ENCODE peak calls at places on chromosome 19, in ten cellular contexts. L is heart left ventricle; X is CD8-positive, alpha-beta memory T cell; A is BJ; W is Daoy; N is T-helper 17 cell; K is NCI-H1105 treated with DMSO at 0.1 percent for 48 hours; Q is BE2C; P is stimulated activated CD4-positive, alpha-beta T cell treated with anti-CD3 and anti-CD28 coated beads, Interleukin-15, amount 100 ng/mL, for 1 hour; D is fibroblast of mammary gland. Y is an unnamed sample.

GRCh38 chr19:47545061-47545948 is 27.6 kb downstream of the ZNF541 start:
- DNase-seq in L (no peak), X (no peak), A (no peak), W (no peak), N (no peak), K (no peak), Q (no peak), P (no peak), D (no peak), Y (no peak)

GRCh38 chr19:30516586-30516985 is 144.4 kb downstream of the ZNF536 start:
- DNase-seq in L (no peak), X (no peak), A (peak; percentile 13), W (no peak), N (no peak), K (no peak), Q (no peak), P (no peak), D (no peak), Y (no peak)

GRCh38 chr19:23263870-23264590 is 13.8 kb upstream of the ZNF724 start:
- DNase-seq in L (no peak), X (no peak), A (no peak), W (no peak), N (no peak), K (no peak), Q (no peak), P (no peak), D (peak; percentile 43), Y (peak; percentile 24)

GRCh38 chr19:18073197-18073596 is 13.5 kb downstream of the IL12RB1 start:
- DNase-seq in L (no peak), X (no peak), A (no peak), W (no peak), N (no peak), K (no peak), Q (no peak), P (no peak), D (no peak), Y (no peak)

GRCh38 chr19:6721773-6722172 is 1.3 kb upstream of the C3 start:
- DNase-seq in L (no peak), X (no peak), A (no peak), W (no peak), N (no peak), K (no peak), Q (no peak), P (no peak), D (no peak), Y (no peak)

GRCh38 chr19:14563989-14564650 is 7.7 kb downstream of the NDUFB7 start:
- DNase-seq in L (no peak), X (peak; percentile 47), A (no peak), W (peak; percentile 51), N (no peak), K (no peak), Q (peak; percentile 97), P (peak; percentile 34), D (peak; percentile 64), Y (no peak)

GRCh38 chr19:40714519-40715299 is 2.0 kb downstream of the COQ8B start:
- DNase-seq in L (peak; percentile 95), X (peak; percentile 91), A (no peak), W (peak; percentile 96), N (peak; percentile 91), K (peak; percentile 94), Q (peak; percentile 93), P (peak; percentile 88), D (peak; percentile 84), Y (peak; percentile 97)

GRCh38 chr19:45001087-45001739 is at the start of gene RELB:
- DNase-seq in L (peak; percentile 97), X (peak; percentile 97), A (peak; percentile 30), W (peak; percentile 97), N (peak; percentile 99), K (peak; percentile 69), Q (peak; percentile 96), P (peak; percentile 99), D (peak; percentile 78), Y (peak; percentile 95)

GRCh38 chr19:54418030-54418929 is 3.0 kb downstream of the TTYH1 start:
- DNase-seq in L (no peak), X (no peak), A (peak; percentile 2), W (peak; percentile 78), N (no peak), K (no peak), Q (no peak), P (no peak), D (no peak), Y (peak; percentile 40)

GRCh38 chr19:11942843-11943108 is 17.9 kb downstream of the ZNF700 start:
- DNase-seq in L (no peak), X (no peak), A (no peak), W (no peak), N (no peak), K (no peak), Q (no peak), P (no peak), D (no peak), Y (no peak)

GRCh38 chr19:33819496-33819874 is 22.8 kb downstream of the KCTD15 start:
- DNase-seq in L (no peak), X (no peak), A (no peak), W (no peak), N (no peak), K (no peak), Q (no peak), P (no peak), D (no peak), Y (no peak)

GRCh38 chr19:42529248-42529764 is 1.0 kb upstream of the CEACAM1 start:
- DNase-seq in L (peak; percentile 40), X (peak; percentile 59), A (no peak), W (peak; percentile 70), N (peak; percentile 62), K (peak; percentile 15), Q (peak; percentile 55), P (peak; percentile 51), D (peak; percentile 42), Y (peak; percentile 64)

GRCh38 chr19:58400916-58401824 is 5.7 kb downstream of the RNF225 start:
- DNase-seq in L (peak; percentile 100), X (peak; percentile 99), A (peak; percentile 96), W (peak; percentile 100), N (peak; percentile 99), K (peak; percentile 98), Q (peak; percentile 99), P (peak; percentile 96), D (peak; percentile 99), Y (peak; percentile 100)

GRCh38 chr19:3129112-3129511 is 6.7 kb upstream of the GNA15 start:
- DNase-seq in L (peak; percentile 9), X (no peak), A (no peak), W (peak; percentile 45), N (no peak), K (peak; percentile 3), Q (no peak), P (no peak), D (peak; percentile 78), Y (peak; percentile 46)

GRCh38 chr19:58546131-58546530 is 2.3 kb downstream of the TRIM28 start:
- DNase-seq in L (no peak), X (no peak), A (no peak), W (no peak), N (no peak), K (no peak), Q (no peak), P (no peak), D (no peak), Y (no peak)

GRCh38 chr19:13459351-13459750 is 46.9 kb downstream of the CACNA1A start:
- DNase-seq in L (no peak), X (no peak), A (no peak), W (no peak), N (no peak), K (peak; percentile 59), Q (no peak), P (no peak), D (no peak), Y (no peak)

GRCh38 chr19:8320564-8321066 is 560 bp downstream of the NDUFA7 start:
- DNase-seq in L (no peak), X (no peak), A (no peak), W (no peak), N (no peak), K (no peak), Q (no peak), P (no peak), D (no peak), Y (no peak)

GRCh38 chr19:8395621-8396082 is 5.5 kb downstream of the RAB11B start:
- DNase-seq in L (no peak), X (no peak), A (no peak), W (no peak), N (no peak), K (no peak), Q (no peak), P (no peak), D (no peak), Y (no peak)

GRCh38 chr19:35773020-35773809 is 2.1 kb upstream of the ARHGAP33 start:
- DNase-seq in L (no peak), X (no peak), A (no peak), W (peak; percentile 38), N (no peak), K (no peak), Q (no peak), P (no peak), D (peak; percentile 76), Y (no peak)

GRCh38 chr19:51226068-51226467 is 1.2 kb downstream of the CD33 start:
- DNase-seq in L (no peak), X (no peak), A (no peak), W (no peak), N (no peak), K (no peak), Q (no peak), P (no peak), D (no peak), Y (no peak)

GRCh38 chr19:8460516-8461298 is 15.9 kb downstream of the HNRNPM start:
- DNase-seq in L (no peak), X (no peak), A (no peak), W (no peak), N (no peak), K (no peak), Q (no peak), P (no peak), D (peak; percentile 57), Y (no peak)

GRCh38 chr19:850221-850978 is 1.7 kb upstream of the ELANE start:
- DNase-seq in L (peak; percentile 94), X (no peak), A (peak; percentile 75), W (peak; percentile 75), N (no peak), K (no peak), Q (peak; percentile 85), P (no peak), D (peak; percentile 94), Y (peak; percentile 95)

GRCh38 chr19:47860602-47861297 is 1.7 kb downstream of the TPRX2 start:
- DNase-seq in L (no peak), X (no peak), A (no peak), W (no peak), N (no peak), K (no peak), Q (no peak), P (no peak), D (no peak), Y (no peak)

GRCh38 chr19:33395561-33396550 is 22.3 kb downstream of the CEBPG start:
- DNase-seq in L (peak; percentile 62), X (no peak), A (no peak), W (peak; percentile 53), N (no peak), K (no peak), Q (peak; percentile 7), P (no peak), D (peak; percentile 49), Y (peak; percentile 27)